ENCODE peak calls at places on chromosome 10, in five cellular contexts. D is hepatocyte, Q is BJ, Z is tibial nerve, L is lower lobe of right lung. I is an unnamed sample.

GRCh38 chr10:76177945-76178344 is 746.5 kb downstream of the LRMDA start:
- DNase-seq in D (no peak), Q (no peak), L (no peak), Z (no peak), I (no peak)

GRCh38 chr10:113297226-113297625 is 255.6 kb upstream of the HABP2 start:
- DNase-seq in Q (peak; percentile 41), Z (no peak), L (no peak), D (no peak), I (no peak)

GRCh38 chr10:26573674-26574073 is 123.8 kb upstream of the PDSS1 start:
- DNase-seq in Q (no peak), D (peak; percentile 60), Z (no peak), L (no peak), I (no peak)

GRCh38 chr10:46520941-46521340 is 35.5 kb downstream of the GPRIN2 start:
- DNase-seq in L (peak; percentile 50), Z (no peak), D (no peak), Q (no peak), I (no peak)

GRCh38 chr10:104085801-104086400 is at the start of gene COL17A1:
- DNase-seq in D (no peak), Q (no peak), Z (no peak), L (no peak), I (no peak)

GRCh38 chr10:107425844-107426553 is 261.5 kb upstream of the SORCS1 start:
- DNase-seq in D (no peak), L (no peak), Q (no peak), Z (no peak), I (no peak)

GRCh38 chr10:43259248-43259980 is 7.5 kb downstream of the RASGEF1A start:
- DNase-seq in L (no peak), Q (no peak), D (no peak), Z (peak; percentile 1), I (no peak)

GRCh38 chr10:50421026-50421719 is 169.9 kb upstream of the ASAH2 start:
- DNase-seq in D (peak; percentile 50), Q (no peak), L (peak; percentile 49), Z (peak; percentile 45), I (no peak)

GRCh38 chr10:6215683-6216484 is 13.2 kb downstream of the PFKFB3 start:
- DNase-seq in L (no peak), D (no peak), Q (no peak), Z (no peak), I (no peak)

GRCh38 chr10:103554488-103555320 is 61.2 kb downstream of the NEURL1 start:
- DNase-seq in Z (no peak), D (peak; percentile 83), Q (no peak), L (peak; percentile 59), I (peak; percentile 39)

GRCh38 chr10:105243381-105243780 is 602.3 kb downstream of the SORCS3 start:
- DNase-seq in D (no peak), Z (no peak), L (no peak), Q (no peak), I (no peak)

GRCh38 chr10:102452672-102453340 is 1.5 kb upstream of the C10orf95 start:
- DNase-seq in L (peak; percentile 71), D (peak; percentile 48), Z (peak; percentile 53), Q (peak; percentile 58), I (no peak)

GRCh38 chr10:110305767-110306451 is 1.2 kb upstream of the SMNDC1 start:
- DNase-seq in D (peak; percentile 85), L (no peak), Z (peak; percentile 69), Q (peak; percentile 54), I (peak; percentile 38)

GRCh38 chr10:55426138-55426537 is 625.1 kb upstream of the PCDH15 start:
- DNase-seq in D (no peak), L (no peak), Z (no peak), Q (no peak), I (no peak)

GRCh38 chr10:131494451-131494850 is 182.9 kb upstream of the TCERG1L start:
- DNase-seq in D (no peak), L (no peak), Q (no peak), Z (no peak), I (no peak)

GRCh38 chr10:107165007-107165406 is 501 bp upstream of the SORCS1 start:
- DNase-seq in L (no peak), Q (no peak), Z (no peak), D (no peak), I (no peak)

GRCh38 chr10:74488907-74489306 is 337.5 kb upstream of the KAT6B start:
- DNase-seq in Z (no peak), D (no peak), L (no peak), Q (no peak), I (no peak)

GRCh38 chr10:3432089-3432488 is 259.5 kb upstream of the PITRM1 start:
- DNase-seq in Q (no peak), L (no peak), D (no peak), Z (no peak), I (no peak)

GRCh38 chr10:10870523-10871241 is 147.0 kb upstream of the CELF2 start:
- DNase-seq in Z (no peak), L (no peak), D (no peak), Q (no peak), I (no peak)

GRCh38 chr10:92891885-92892705 is 43.8 kb downstream of the EXOC6 start:
- DNase-seq in L (peak; percentile 50), Q (peak; percentile 45), D (peak; percentile 86), Z (peak; percentile 12), I (peak; percentile 43)

GRCh38 chr10:17348111-17349008 is 106.0 kb downstream of the ST8SIA6 start:
- DNase-seq in Z (peak; percentile 10), Q (peak; percentile 37), D (peak; percentile 17), L (no peak), I (peak; percentile 12)

GRCh38 chr10:71830726-71831125 is 20.3 kb downstream of the PSAP start:
- DNase-seq in Z (no peak), D (no peak), Q (no peak), L (no peak), I (no peak)

GRCh38 chr10:102677736-102678354 is 33.6 kb downstream of the TRIM8 start:
- DNase-seq in D (no peak), Z (no peak), Q (no peak), L (no peak), I (no peak)

GRCh38 chr10:91610919-91611318 is 22.0 kb downstream of the PPP1R3C start:
- DNase-seq in Z (no peak), L (no peak), D (no peak), Q (no peak), I (no peak)

GRCh38 chr10:102665904-102666509 is 21.7 kb downstream of the TRIM8 start:
- DNase-seq in L (no peak), D (no peak), Q (no peak), Z (no peak), I (no peak)

GRCh38 chr10:90945496-90946070 is 24.7 kb upstream of the ANKRD1 start:
- DNase-seq in D (no peak), L (no peak), Z (no peak), Q (no peak), I (no peak)

GRCh38 chr10:10361486-10361885 is 656.2 kb upstream of the CELF2 start:
- DNase-seq in L (no peak), D (no peak), Q (no peak), Z (no peak), I (no peak)

GRCh38 chr10:109956454-109957091 is 33.3 kb upstream of the XPNPEP1 start:
- DNase-seq in L (no peak), Z (no peak), Q (no peak), D (peak; percentile 39), I (no peak)

GRCh38 chr10:35268791-35269257 is 67.5 kb upstream of the CCNY start:
- DNase-seq in D (peak; percentile 13), Z (no peak), L (no peak), Q (no peak), I (no peak)

GRCh38 chr10:73771722-73772279 is 10.0 kb upstream of the CHCHD1 start:
- DNase-seq in Q (no peak), Z (peak; percentile 82), L (peak; percentile 94), D (peak; percentile 92), I (peak; percentile 80)

GRCh38 chr10:58027431-58027830 is 240.3 kb downstream of the IPMK start:
- DNase-seq in L (no peak), Q (no peak), Z (no peak), D (no peak), I (no peak)

GRCh38 chr10:14391342-14391741 is 60.6 kb upstream of the FRMD4A start:
- DNase-seq in L (no peak), D (no peak), Z (no peak), Q (no peak), I (no peak)

DNA sequence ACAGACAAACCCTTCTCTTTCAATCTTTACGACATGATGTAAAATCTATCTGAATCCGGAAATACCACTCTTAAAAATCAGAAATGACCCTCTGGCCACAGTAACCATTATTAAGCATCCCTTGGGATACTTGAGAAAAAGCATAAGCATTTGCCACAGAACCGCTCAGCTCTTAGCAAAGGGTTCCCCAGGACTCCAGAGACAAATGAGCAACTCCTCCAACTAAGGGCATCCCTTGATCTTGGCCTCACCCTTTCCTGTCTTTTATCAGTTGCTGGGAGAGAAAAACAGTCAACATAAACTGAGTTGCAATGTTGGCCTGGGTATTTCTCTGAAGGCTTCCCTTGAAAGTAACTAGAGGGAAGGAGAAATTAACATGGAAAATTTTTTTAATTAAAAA is 3.5 kb downstream of the PDLIM1 start:
- DNase-seq in L (no peak), D (no peak), Q (no peak), Z (no peak), I (no peak)
- H3K4me3 ChIP-seq in L (peak overlapping the region; percentile 79), D (no peak overlapping the region), Q (no peak overlapping the region), Z (no peak overlapping the region), I (no peak overlapping the region)

DNA sequence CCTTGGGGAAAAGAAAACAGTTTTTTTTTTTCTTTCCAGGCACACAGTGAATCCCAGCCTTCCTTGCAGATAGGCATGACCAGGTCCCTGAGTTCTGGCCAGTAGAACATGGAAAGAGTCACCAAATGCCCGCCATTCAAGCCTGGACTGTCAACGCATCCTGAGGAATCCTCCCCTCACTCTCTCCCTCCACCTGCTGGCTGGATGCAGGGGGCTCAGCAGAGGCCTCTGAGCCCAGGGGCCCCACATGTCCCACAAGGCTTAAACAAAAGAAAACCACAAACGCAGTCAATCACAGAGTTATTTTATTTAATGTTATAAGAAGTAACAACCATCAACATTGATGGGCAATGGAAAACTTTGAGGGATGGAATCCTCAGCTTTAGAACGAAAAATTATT is 93.1 kb downstream of the JCAD start:
- DNase-seq in Q (no peak), D (no peak), L (no peak), Z (no peak), I (no peak)
- TF ChIP-seq CTCF in Q (no peak), D (no peak), L (no peak), Z (no peak), I (no peak)

DNA sequence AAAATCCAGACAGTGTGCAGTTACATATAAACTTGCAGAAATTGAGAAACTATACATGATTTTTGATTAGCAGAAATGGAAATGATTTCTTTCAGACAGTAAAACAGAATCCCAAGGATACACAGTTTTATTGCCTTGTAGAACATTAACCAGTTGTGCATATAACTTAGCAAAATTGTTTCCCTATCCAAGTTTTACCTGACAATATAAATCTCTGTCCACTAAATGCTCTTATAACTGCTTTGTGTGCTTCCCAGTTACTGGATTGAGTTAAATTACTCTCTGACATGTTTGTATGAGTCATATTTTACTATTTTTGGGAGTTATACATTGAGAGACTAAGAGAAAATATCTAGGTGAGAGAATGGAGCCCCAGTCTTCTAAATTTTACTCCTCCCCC is 563.4 kb downstream of the SH2D4B start:
- DNase-seq in L (no peak), D (no peak), Z (no peak), Q (no peak), I (no peak)
- H3K4me3 ChIP-seq in L (no peak overlapping the region), D (no peak overlapping the region), Z (no peak overlapping the region), Q (no peak overlapping the region), I (no peak overlapping the region)

GRCh38 chr10:69871074-69871473 is 69.4 kb downstream of the COL13A1 start:
- DNase-seq in Q (no peak), Z (no peak), D (no peak), L (no peak), I (no peak)
- TF ChIP-seq CTCF in Q (no peak), Z (no peak), D (no peak), L (no peak), I (no peak)

I was measured in prostate gland.